ENCODE peak calls at places on chromosomes 16 and 17, in eight cellular contexts. One of them, this sample, is unnamed.
A peak's percentile ranks its signal among the peaks of the same experiment; 100 is the strongest.

GRCh38 chr16:57623251-57624043 is 5.0 kb upstream of the ADGRG1 start:
- DNase-seq in testis: peak; percentile 95
- DNase-seq in mesenchymal stem cell: peak; percentile 27
- DNase-seq in fibroblast of the aortic adventitia: no peak
- DNase-seq in mucosa of descending colon: peak; percentile 50
- DNase-seq in tibial nerve: peak; percentile 49
- DNase-seq in heart left ventricle: no peak
- DNase-seq in AG10803: no peak
- DNase-seq in this sample: peak; percentile 36

GRCh38 chr17:49508061-49508865 is 13.2 kb downstream of the NGFR start:
- DNase-seq in mesenchymal stem cell: no peak
- DNase-seq in fibroblast of the aortic adventitia: no peak
- DNase-seq in tibial nerve: no peak
- DNase-seq in testis: no peak
- DNase-seq in mucosa of descending colon: no peak
- DNase-seq in AG10803: peak; percentile 58
- DNase-seq in heart left ventricle: no peak
- DNase-seq in this sample: no peak

GRCh38 chr16:13390093-13390985 is 488.9 kb downstream of the SHISA9 start:
- DNase-seq in fibroblast of the aortic adventitia: no peak
- DNase-seq in heart left ventricle: no peak
- DNase-seq in tibial nerve: no peak
- DNase-seq in AG10803: no peak
- DNase-seq in testis: no peak
- DNase-seq in mesenchymal stem cell: no peak
- DNase-seq in mucosa of descending colon: no peak
- DNase-seq in this sample: no peak

GRCh38 chr16:3012246-3012645 is 477 bp upstream of the CLDN9 start:
- DNase-seq in fibroblast of the aortic adventitia: no peak
- DNase-seq in AG10803: no peak
- DNase-seq in mucosa of descending colon: no peak
- DNase-seq in mesenchymal stem cell: no peak
- DNase-seq in heart left ventricle: no peak
- DNase-seq in tibial nerve: no peak
- DNase-seq in testis: no peak
- DNase-seq in this sample: no peak

GRCh38 chr17:32794533-32795246 is 82.2 kb downstream of the MYO1D start:
- DNase-seq in mesenchymal stem cell: no peak
- DNase-seq in testis: no peak
- DNase-seq in AG10803: no peak
- DNase-seq in tibial nerve: no peak
- DNase-seq in mucosa of descending colon: peak; percentile 69
- DNase-seq in heart left ventricle: no peak
- DNase-seq in fibroblast of the aortic adventitia: no peak
- DNase-seq in this sample: no peak

GRCh38 chr16:63061319-63061718 is 1025.1 kb upstream of the CDH8 start:
- DNase-seq in AG10803: no peak
- DNase-seq in mucosa of descending colon: no peak
- DNase-seq in tibial nerve: no peak
- DNase-seq in mesenchymal stem cell: no peak
- DNase-seq in fibroblast of the aortic adventitia: no peak
- DNase-seq in testis: no peak
- DNase-seq in heart left ventricle: no peak
- DNase-seq in this sample: no peak

GRCh38 chr16:35431829-35432663 is 1972.6 kb downstream of the TP53TG3F start:
- DNase-seq in mesenchymal stem cell: no peak
- DNase-seq in tibial nerve: no peak
- DNase-seq in mucosa of descending colon: no peak
- DNase-seq in fibroblast of the aortic adventitia: no peak
- DNase-seq in AG10803: no peak
- DNase-seq in testis: peak; percentile 77
- DNase-seq in heart left ventricle: no peak
- DNase-seq in this sample: peak; percentile 61

GRCh38 chr17:60559659-60559994 is 33.6 kb upstream of the APPBP2 start:
- DNase-seq in heart left ventricle: no peak
- DNase-seq in testis: no peak
- DNase-seq in mesenchymal stem cell: no peak
- DNase-seq in tibial nerve: no peak
- DNase-seq in AG10803: no peak
- DNase-seq in mucosa of descending colon: no peak
- DNase-seq in fibroblast of the aortic adventitia: no peak
- DNase-seq in this sample: no peak

GRCh38 chr17:47898246-47898645 is 2.2 kb downstream of the SP2 start:
- DNase-seq in AG10803: no peak
- DNase-seq in mucosa of descending colon: no peak
- DNase-seq in tibial nerve: no peak
- DNase-seq in testis: no peak
- DNase-seq in fibroblast of the aortic adventitia: no peak
- DNase-seq in mesenchymal stem cell: no peak
- DNase-seq in heart left ventricle: no peak
- DNase-seq in this sample: peak; percentile 55

GRCh38 chr16:83420206-83420760 is 387.5 kb upstream of the HSBP1 start:
- DNase-seq in tibial nerve: no peak
- DNase-seq in fibroblast of the aortic adventitia: peak; percentile 63
- DNase-seq in AG10803: peak; percentile 52
- DNase-seq in testis: no peak
- DNase-seq in heart left ventricle: no peak
- DNase-seq in mucosa of descending colon: no peak
- DNase-seq in mesenchymal stem cell: peak; percentile 48
- DNase-seq in this sample: peak; percentile 46

GRCh38 chr17:42247734-42248133 is 28.5 kb downstream of the STAT5B start:
- DNase-seq in testis: no peak
- DNase-seq in tibial nerve: no peak
- DNase-seq in heart left ventricle: no peak
- DNase-seq in mesenchymal stem cell: peak; percentile 86
- DNase-seq in mucosa of descending colon: no peak
- DNase-seq in AG10803: peak; percentile 86
- DNase-seq in fibroblast of the aortic adventitia: peak; percentile 61
- DNase-seq in this sample: peak; percentile 67

GRCh38 chr17:42111901-42112551 is 488 bp downstream of the DHX58 start:
- DNase-seq in mucosa of descending colon: peak; percentile 63
- DNase-seq in tibial nerve: no peak
- DNase-seq in AG10803: peak; percentile 44
- DNase-seq in fibroblast of the aortic adventitia: peak; percentile 57
- DNase-seq in mesenchymal stem cell: peak; percentile 27
- DNase-seq in heart left ventricle: no peak
- DNase-seq in testis: peak; percentile 46
- DNase-seq in this sample: no peak

GRCh38 chr17:6408271-6408670 is 26.6 kb downstream of the AIPL1 start:
- DNase-seq in heart left ventricle: no peak
- DNase-seq in fibroblast of the aortic adventitia: no peak
- DNase-seq in tibial nerve: no peak
- DNase-seq in testis: no peak
- DNase-seq in mesenchymal stem cell: no peak
- DNase-seq in mucosa of descending colon: no peak
- DNase-seq in AG10803: no peak
- DNase-seq in this sample: no peak

GRCh38 chr17:27481327-27481726 is 25.1 kb downstream of the KSR1 start:
- DNase-seq in heart left ventricle: no peak
- DNase-seq in mucosa of descending colon: peak; percentile 24
- DNase-seq in mesenchymal stem cell: no peak
- DNase-seq in testis: no peak
- DNase-seq in fibroblast of the aortic adventitia: no peak
- DNase-seq in AG10803: no peak
- DNase-seq in tibial nerve: no peak
- DNase-seq in this sample: peak; percentile 33

GRCh38 chr17:73719588-73720071 is 75.4 kb upstream of the SDK2 start:
- DNase-seq in fibroblast of the aortic adventitia: no peak
- DNase-seq in AG10803: no peak
- DNase-seq in mucosa of descending colon: peak; percentile 25
- DNase-seq in mesenchymal stem cell: peak; percentile 3
- DNase-seq in heart left ventricle: peak; percentile 74
- DNase-seq in testis: peak; percentile 70
- DNase-seq in tibial nerve: peak; percentile 61
- DNase-seq in this sample: peak; percentile 34

GRCh38 chr16:19289805-19290490 is 4.4 kb downstream of the CLEC19A start:
- DNase-seq in tibial nerve: no peak
- DNase-seq in mesenchymal stem cell: no peak
- DNase-seq in AG10803: no peak
- DNase-seq in heart left ventricle: no peak
- DNase-seq in testis: no peak
- DNase-seq in mucosa of descending colon: no peak
- DNase-seq in fibroblast of the aortic adventitia: no peak
- DNase-seq in this sample: no peak

GRCh38 chr16:50615891-50616290 is 65.2 kb downstream of the SNX20 start:
- DNase-seq in testis: no peak
- DNase-seq in mesenchymal stem cell: no peak
- DNase-seq in mucosa of descending colon: no peak
- DNase-seq in AG10803: peak; percentile 68
- DNase-seq in heart left ventricle: no peak
- DNase-seq in fibroblast of the aortic adventitia: peak; percentile 94
- DNase-seq in tibial nerve: no peak
- DNase-seq in this sample: no peak

GRCh38 chr17:81132770-81133723 is 32.3 kb upstream of the PVALEF start:
- DNase-seq in AG10803: no peak
- DNase-seq in testis: no peak
- DNase-seq in fibroblast of the aortic adventitia: no peak
- DNase-seq in mesenchymal stem cell: no peak
- DNase-seq in mucosa of descending colon: no peak
- DNase-seq in tibial nerve: no peak
- DNase-seq in heart left ventricle: no peak
- DNase-seq in this sample: no peak

GRCh38 chr17:44102845-44103622 is 20.4 kb downstream of the HDAC5 start:
- DNase-seq in fibroblast of the aortic adventitia: no peak
- DNase-seq in tibial nerve: no peak
- DNase-seq in mucosa of descending colon: no peak
- DNase-seq in AG10803: no peak
- DNase-seq in heart left ventricle: peak; percentile 81
- DNase-seq in testis: no peak
- DNase-seq in mesenchymal stem cell: no peak
- DNase-seq in this sample: no peak

GRCh38 chr16:78022347-78022746 is at the start of gene CLEC3A:
- DNase-seq in mesenchymal stem cell: peak; percentile 7
- DNase-seq in AG10803: no peak
- DNase-seq in fibroblast of the aortic adventitia: no peak
- DNase-seq in testis: no peak
- DNase-seq in mucosa of descending colon: no peak
- DNase-seq in heart left ventricle: no peak
- DNase-seq in tibial nerve: no peak
- DNase-seq in this sample: no peak

GRCh38 chr16:78024159-78024558 is 1.8 kb downstream of the CLEC3A start:
- DNase-seq in fibroblast of the aortic adventitia: no peak
- DNase-seq in tibial nerve: no peak
- DNase-seq in mesenchymal stem cell: no peak
- DNase-seq in AG10803: no peak
- DNase-seq in heart left ventricle: no peak
- DNase-seq in testis: no peak
- DNase-seq in mucosa of descending colon: no peak
- DNase-seq in this sample: no peak

DNA sequence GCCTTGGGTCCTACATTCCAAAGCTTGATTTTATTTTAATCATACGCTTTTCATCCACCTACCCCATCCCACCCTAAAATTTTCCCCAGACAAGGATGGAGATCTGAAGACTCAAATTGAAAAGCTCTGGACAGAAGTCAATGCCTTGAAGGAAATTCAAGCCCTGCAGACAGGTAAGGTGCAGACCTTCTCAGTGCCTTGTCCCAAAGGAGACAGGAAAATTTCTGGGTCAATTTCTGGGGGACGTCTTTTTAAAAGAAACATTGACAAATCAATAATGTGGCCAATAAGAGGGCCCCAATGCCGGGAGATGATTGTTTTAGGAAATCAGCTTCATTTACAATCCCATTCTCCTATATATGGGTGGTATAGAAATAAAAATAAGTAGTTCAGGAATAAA is 5.7 kb downstream of the CLEC3A start:
- DNase-seq in mucosa of descending colon: no peak
- DNase-seq in heart left ventricle: no peak
- DNase-seq in fibroblast of the aortic adventitia: no peak
- DNase-seq in testis: no peak
- DNase-seq in mesenchymal stem cell: no peak
- DNase-seq in AG10803: no peak
- DNase-seq in tibial nerve: no peak
- DNase-seq in this sample: no peak
- H3K4me3 ChIP-seq in mucosa of descending colon: no peak overlapping the region
- H3K4me3 ChIP-seq in heart left ventricle: no peak overlapping the region
- H3K4me3 ChIP-seq in fibroblast of the aortic adventitia: no peak overlapping the region
- H3K4me3 ChIP-seq in testis: no peak overlapping the region
- H3K4me3 ChIP-seq in mesenchymal stem cell: no peak overlapping the region
- H3K4me3 ChIP-seq in AG10803: no peak overlapping the region
- H3K4me3 ChIP-seq in tibial nerve: no peak overlapping the region
- H3K4me3 ChIP-seq in this sample: no peak overlapping the region

GRCh38 chr17:76273435-76273921 is 8.3 kb downstream of the UBALD2 start:
- DNase-seq in AG10803: no peak
- DNase-seq in mesenchymal stem cell: peak; percentile 46
- DNase-seq in tibial nerve: no peak
- DNase-seq in testis: no peak
- DNase-seq in fibroblast of the aortic adventitia: no peak
- DNase-seq in heart left ventricle: no peak
- DNase-seq in mucosa of descending colon: no peak
- DNase-seq in this sample: no peak
- H3K4me3 ChIP-seq in AG10803: no peak overlapping the region
- H3K4me3 ChIP-seq in mesenchymal stem cell: no peak overlapping the region
- H3K4me3 ChIP-seq in tibial nerve: no peak overlapping the region
- H3K4me3 ChIP-seq in testis: no peak overlapping the region
- H3K4me3 ChIP-seq in fibroblast of the aortic adventitia: no peak overlapping the region
- H3K4me3 ChIP-seq in heart left ventricle: no peak overlapping the region
- H3K4me3 ChIP-seq in mucosa of descending colon: no peak overlapping the region
- H3K4me3 ChIP-seq in this sample: no peak overlapping the region

GRCh38 chr17:28740406-28741357 is 3.1 kb upstream of the TRAF4 start:
- DNase-seq in heart left ventricle: no peak
- DNase-seq in tibial nerve: no peak
- DNase-seq in fibroblast of the aortic adventitia: no peak
- DNase-seq in mesenchymal stem cell: no peak
- DNase-seq in testis: no peak
- DNase-seq in mucosa of descending colon: no peak
- DNase-seq in AG10803: no peak
- DNase-seq in this sample: no peak
- H3K4me3 ChIP-seq in heart left ventricle: no peak overlapping the region
- H3K4me3 ChIP-seq in tibial nerve: no peak overlapping the region
- H3K4me3 ChIP-seq in fibroblast of the aortic adventitia: no peak overlapping the region
- H3K4me3 ChIP-seq in mesenchymal stem cell: no peak overlapping the region
- H3K4me3 ChIP-seq in testis: no peak overlapping the region
- H3K4me3 ChIP-seq in mucosa of descending colon: no peak overlapping the region
- H3K4me3 ChIP-seq in AG10803: no peak overlapping the region
- H3K4me3 ChIP-seq in this sample: no peak overlapping the region

DNA sequence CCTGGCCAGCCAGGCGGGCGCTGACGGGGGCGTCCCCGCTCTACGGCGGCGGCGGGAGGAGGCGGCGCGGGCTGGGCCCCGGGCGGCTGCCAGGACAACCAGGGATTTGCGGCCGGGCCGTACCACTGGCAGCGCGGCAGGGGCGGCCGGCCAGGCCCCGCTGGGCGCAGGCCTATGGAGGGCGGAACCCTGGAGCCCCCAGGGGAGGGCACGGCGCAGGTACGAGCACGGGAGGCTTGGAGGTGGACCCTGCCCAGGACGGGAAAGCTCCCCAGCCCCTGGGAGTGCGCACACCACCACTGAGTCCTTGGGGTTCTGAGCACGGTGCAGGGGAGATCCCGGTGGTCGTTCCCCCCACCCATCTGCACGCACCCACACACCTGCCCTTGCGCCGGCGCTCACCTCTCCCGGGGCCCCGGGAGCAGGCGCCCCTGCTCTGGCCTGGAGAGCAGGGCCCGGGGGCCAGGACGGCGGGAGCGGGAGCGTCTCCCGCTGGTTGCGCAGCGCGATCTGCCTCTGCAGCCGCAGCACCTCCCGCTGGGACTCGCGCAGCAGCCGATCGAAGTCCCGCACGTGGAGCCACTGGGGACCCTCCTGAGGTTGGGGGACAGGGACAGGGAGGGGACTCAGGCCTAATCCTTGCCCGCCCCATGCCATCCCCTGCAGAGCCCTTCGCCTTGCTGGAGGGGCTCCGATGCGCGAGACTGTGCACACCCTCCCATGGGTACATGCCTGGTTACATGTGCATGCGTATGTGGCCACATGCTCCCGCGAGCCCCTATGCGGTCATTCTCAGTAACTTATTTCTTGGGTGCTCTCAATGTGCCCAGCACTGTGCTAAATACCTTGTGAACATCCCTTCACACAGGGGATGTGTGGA is 3.9 kb downstream of the TSPOAP1 start:
- DNase-seq in AG10803: peak; percentile 59
- DNase-seq in mucosa of descending colon: no peak
- DNase-seq in testis: no peak
- DNase-seq in tibial nerve: no peak
- DNase-seq in heart left ventricle: peak; percentile 52
- DNase-seq in fibroblast of the aortic adventitia: no peak
- DNase-seq in mesenchymal stem cell: peak; percentile 26
- DNase-seq in this sample: no peak
- H3K4me3 ChIP-seq in AG10803: peak overlapping the region; percentile 76
- H3K4me3 ChIP-seq in mucosa of descending colon: peak overlapping the region; percentile 32
- H3K4me3 ChIP-seq in testis: peak overlapping the region; percentile 46
- H3K4me3 ChIP-seq in tibial nerve: peak overlapping the region; percentile 68
- H3K4me3 ChIP-seq in heart left ventricle: peak overlapping the region; percentile 53
- H3K4me3 ChIP-seq in fibroblast of the aortic adventitia: peak overlapping the region; percentile 44
- H3K4me3 ChIP-seq in mesenchymal stem cell: peak overlapping the region; percentile 45
- H3K4me3 ChIP-seq in this sample: no peak overlapping the region

This sample was measured in NB4.